ENCODE peak calls at places on chromosomes 11 and 22, in seven cellular contexts. U, D, W, M, K, R and Z are unnamed samples.

GRCh38 chr11:55345306-55345705 is 2.3 kb downstream of the OR4A16 start:
- DNase-seq in U (no peak), D (no peak), W (no peak), M (no peak), K (no peak), R (no peak), Z (no peak)

GRCh38 chr11:119115484-119116234 is 5.7 kb upstream of the HINFP start:
- DNase-seq in U (no peak), D (peak; percentile 57), W (no peak), M (no peak), K (no peak), R (no peak), Z (no peak)

GRCh38 chr22:36893262-36893661 is 20.2 kb upstream of the CSF2RB start:
- DNase-seq in U (no peak), D (no peak), W (no peak), M (no peak), K (no peak), R (no peak), Z (no peak)

GRCh38 chr11:76376746-76377558 is 4.0 kb downstream of the THAP12 start:
- DNase-seq in U (no peak), D (no peak), W (no peak), M (no peak), K (no peak), R (no peak), Z (no peak)

GRCh38 chr11:126443120-126443519 is 87.6 kb downstream of the ST3GAL4 start:
- DNase-seq in U (no peak), D (no peak), W (no peak), M (no peak), K (no peak), R (no peak), Z (no peak)

GRCh38 chr22:45590262-45590661 is 81.4 kb upstream of the ATXN10 start:
- DNase-seq in U (no peak), D (no peak), W (no peak), M (no peak), K (no peak), R (no peak), Z (no peak)

GRCh38 chr11:70637949-70638598 is 239.7 kb downstream of the CTTN start:
- DNase-seq in U (no peak), D (no peak), W (no peak), M (no peak), K (no peak), R (no peak), Z (no peak)

GRCh38 chr22:37557321-37558001 is 2.8 kb upstream of the CDC42EP1 start:
- DNase-seq in U (peak; percentile 75), D (no peak), W (no peak), M (no peak), K (no peak), R (no peak), Z (peak; percentile 72)

GRCh38 chr11:94473177-94473799 is 20.4 kb downstream of the MRE11 start:
- DNase-seq in U (no peak), D (no peak), W (no peak), M (no peak), K (no peak), R (no peak), Z (no peak)

GRCh38 chr22:32617271-32617670 is 142.7 kb downstream of the FBXO7 start:
- DNase-seq in U (no peak), D (no peak), W (no peak), M (no peak), K (no peak), R (no peak), Z (peak; percentile 41)

GRCh38 chr11:66071326-66071870 is 1.3 kb downstream of the PACS1 start:
- DNase-seq in U (no peak), D (no peak), W (no peak), M (no peak), K (no peak), R (no peak), Z (no peak)

GRCh38 chr11:5929984-5930383 is 12.1 kb upstream of the OR56A3 start:
- DNase-seq in U (no peak), D (no peak), W (no peak), M (no peak), K (no peak), R (no peak), Z (no peak)

GRCh38 chr11:75474878-75475766 is 42.1 kb upstream of the KLHL35 start:
- DNase-seq in U (no peak), D (no peak), W (peak; percentile 22), M (peak; percentile 39), K (no peak), R (peak; percentile 41), Z (no peak)

GRCh38 chr11:65915821-65916251 is 3.0 kb downstream of the C11orf68 start:
- DNase-seq in U (peak; percentile 97), D (peak; percentile 80), W (no peak), M (no peak), K (peak; percentile 89), R (no peak), Z (peak; percentile 90)

GRCh38 chr22:49243335-49243734 is 584.3 kb downstream of the BRD1 start:
- DNase-seq in U (no peak), D (peak; percentile 19), W (no peak), M (no peak), K (no peak), R (no peak), Z (no peak)

GRCh38 chr11:6635082-6635932 is 16.1 kb upstream of the TPP1 start:
- DNase-seq in U (no peak), D (peak; percentile 44), W (no peak), M (no peak), K (no peak), R (no peak), Z (no peak)

GRCh38 chr11:92383430-92383829 is 158.8 kb downstream of the FAT3 start:
- DNase-seq in U (no peak), D (no peak), W (no peak), M (no peak), K (no peak), R (no peak), Z (peak; percentile 44)

GRCh38 chr11:2929880-2930704 is 872 bp upstream of the PHLDA2 start:
- DNase-seq in U (peak; percentile 49), D (no peak), W (no peak), M (no peak), K (no peak), R (no peak), Z (peak; percentile 73)

GRCh38 chr11:3220101-3220500 is 1.5 kb upstream of the MRGPRG start:
- DNase-seq in U (no peak), D (no peak), W (no peak), M (no peak), K (no peak), R (no peak), Z (no peak)

GRCh38 chr22:19304547-19304946 is 13.0 kb upstream of the CLTCL1 start:
- DNase-seq in U (no peak), D (no peak), W (no peak), M (no peak), K (no peak), R (no peak), Z (no peak)

GRCh38 chr11:19808076-19808911 is 95.7 kb downstream of the NAV2 start:
- DNase-seq in U (no peak), D (no peak), W (no peak), M (no peak), K (no peak), R (no peak), Z (no peak)

GRCh38 chr22:17920145-17920605 is 104.2 kb downstream of the MICAL3 start:
- DNase-seq in U (no peak), D (no peak), W (no peak), M (no peak), K (no peak), R (no peak), Z (no peak)

GRCh38 chr22:26314656-26315055 is 114.4 kb upstream of the ASPHD2 start:
- DNase-seq in U (no peak), D (no peak), W (no peak), M (no peak), K (no peak), R (no peak), Z (no peak)

GRCh38 chr11:113773092-113773415 is 438 bp downstream of the ZW10 start:
- DNase-seq in U (peak; percentile 30), D (no peak), W (no peak), M (no peak), K (no peak), R (no peak), Z (no peak)

GRCh38 chr11:85626496-85626895 is 648 bp downstream of the DLG2 start:
- DNase-seq in U (no peak), D (peak; percentile 58), W (no peak), M (no peak), K (no peak), R (no peak), Z (no peak)

GRCh38 chr11:36051235-36052072 is 107.6 kb downstream of the LDLRAD3 start:
- DNase-seq in U (no peak), D (no peak), W (no peak), M (no peak), K (no peak), R (no peak), Z (no peak)

GRCh38 chr11:68432874-68433273 is 27.7 kb upstream of the PPP6R3 start:
- DNase-seq in U (no peak), D (no peak), W (no peak), M (no peak), K (no peak), R (no peak), Z (no peak)

GRCh38 chr11:120911943-120912342 is 112.0 kb upstream of the TBCEL start:
- DNase-seq in U (no peak), D (no peak), W (no peak), M (no peak), K (no peak), R (no peak), Z (no peak)

GRCh38 chr22:29253561-29254282 is 14.1 kb downstream of the RHBDD3 start:
- DNase-seq in U (no peak), D (no peak), W (no peak), M (no peak), K (no peak), R (no peak), Z (no peak)

GRCh38 chr11:74417379-74417804 is 19.2 kb upstream of the PGM2L1 start:
- DNase-seq in U (no peak), D (peak; percentile 35), W (no peak), M (no peak), K (no peak), R (no peak), Z (peak; percentile 4)